ENCODE peak calls at places on chromosomes 6 and 20, in nine cellular contexts. H is esophagus muscularis mucosa, L is EH, X is fibroblast of mammary gland, F is kidney, V is neural crest cell, E is NCI-H226, Z is A172, T is T-helper 9 cell. U is an unnamed sample.

GRCh38 chr6:134077301-134077700 is 24.9 kb upstream of the SLC2A12 start:
- DNase-seq in H (no peak), L (peak; percentile 82), X (no peak), F (no peak), V (no peak), E (peak; percentile 72), Z (peak; percentile 85), T (no peak), U (no peak)

GRCh38 chr20:36826556-36827244 is 49.2 kb upstream of the TLDC2 start:
- DNase-seq in H (no peak), L (no peak), X (no peak), F (no peak), V (no peak), E (no peak), Z (no peak), T (no peak), U (no peak)

GRCh38 chr6:117840541-117840983 is 66.5 kb upstream of the SLC35F1 start:
- DNase-seq in H (no peak), L (peak; percentile 48), X (peak; percentile 55), F (no peak), V (peak; percentile 52), E (peak; percentile 11), Z (peak; percentile 31), T (no peak), U (peak; percentile 70)

GRCh38 chr6:30122515-30122914 is 9.6 kb upstream of the TRIM31 start:
- DNase-seq in H (no peak), L (no peak), X (peak; percentile 24), F (no peak), V (no peak), E (no peak), Z (no peak), T (no peak), U (no peak)

GRCh38 chr20:22216984-22217383 is 367.4 kb downstream of the FOXA2 start:
- DNase-seq in H (no peak), L (no peak), X (no peak), F (no peak), V (no peak), E (no peak), Z (no peak), T (no peak), U (no peak)

GRCh38 chr20:9119776-9120175 is 50.9 kb downstream of the PLCB4 start:
- DNase-seq in H (no peak), L (peak; percentile 71), X (no peak), F (no peak), V (no peak), E (peak; percentile 34), Z (peak; percentile 74), T (no peak), U (no peak)

GRCh38 chr20:46751856-46752255 is 42.4 kb downstream of the SLC2A10 start:
- DNase-seq in H (no peak), L (peak; percentile 72), X (peak; percentile 86), F (no peak), V (no peak), E (no peak), Z (peak; percentile 96), T (no peak), U (peak; percentile 32)

GRCh38 chr20:8860011-8860495 is 208.8 kb upstream of the PLCB4 start:
- DNase-seq in H (no peak), L (peak; percentile 87), X (peak; percentile 89), F (no peak), V (no peak), E (peak; percentile 53), Z (peak; percentile 62), T (no peak), U (no peak)

GRCh38 chr6:119024111-119024510 is 54.4 kb downstream of the FAM184A start:
- DNase-seq in H (no peak), L (no peak), X (no peak), F (no peak), V (no peak), E (no peak), Z (no peak), T (no peak), U (peak; percentile 78)

GRCh38 chr20:5675103-5676091 is 74.8 kb upstream of the SHLD1 start:
- DNase-seq in H (no peak), L (no peak), X (no peak), F (no peak), V (no peak), E (no peak), Z (no peak), T (no peak), U (no peak)

GRCh38 chr6:133983099-133983939 is 30.3 kb downstream of the TBPL1 start:
- DNase-seq in H (no peak), L (peak; percentile 83), X (no peak), F (peak; percentile 75), V (no peak), E (peak; percentile 68), Z (peak; percentile 86), T (peak; percentile 26), U (peak; percentile 72)

GRCh38 chr20:32019156-32019510 is 8.9 kb downstream of the CCM2L start:
- DNase-seq in H (no peak), L (peak; percentile 3), X (no peak), F (no peak), V (peak; percentile 48), E (no peak), Z (no peak), T (no peak), U (peak; percentile 80)

U was measured in mesendoderm.